ENCODE peak calls at places on chromosomes 13 and 19, in six cellular contexts. T is body of pancreas; F is stomach; K is tibial nerve; Z is CD4-positive, alpha-beta T cell; D is OCI-LY7. L is an unnamed sample.

GRCh38 chr13:99617474-99618255 is 116.4 kb downstream of the TM9SF2 start:
- DNase-seq in D (peak), T (no peak), Z (no peak), K (peak), F (no peak), L (no peak)

GRCh38 chr13:74438911-74439310 is 304.7 kb upstream of the KLF12 start:
- DNase-seq in T (no peak), Z (no peak), F (no peak), K (no peak), D (no peak), L (no peak)

GRCh38 chr13:110653271-110653670 is 37.9 kb downstream of the NAXD start:
- DNase-seq in D (no peak), T (no peak), Z (no peak), F (no peak), K (no peak), L (no peak)

GRCh38 chr19:4391701-4392543 is 8.4 kb downstream of the SH3GL1 start:
- DNase-seq in K (no peak), D (no peak), F (no peak), T (no peak), Z (no peak), L (no peak)

GRCh38 chr19:36409841-36410240 is 8.6 kb downstream of the ZFP82 start:
- DNase-seq in K (no peak), D (no peak), Z (no peak), T (no peak), F (no peak), L (no peak)

GRCh38 chr13:25171517-25172302 is at the start of gene AMER2:
- DNase-seq in T (peak), Z (no peak), F (no peak), D (no peak), K (no peak), L (no peak)

GRCh38 chr19:53772943-53773342 is 51.2 kb downstream of the NLRP12 start:
- DNase-seq in F (peak), Z (peak), T (peak), K (peak), D (peak), L (peak)

GRCh38 chr19:2727640-2727944 is 6.4 kb upstream of the DIRAS1 start:
- DNase-seq in Z (no peak), T (no peak), K (no peak), D (no peak), F (no peak), L (no peak)

GRCh38 chr13:41263261-41263971 is at the start of gene MTRF1:
- DNase-seq in F (peak), K (peak), Z (peak), T (peak), D (peak), L (peak)

GRCh38 chr13:42354246-42355117 is 82.5 kb downstream of the AKAP11 start:
- DNase-seq in K (no peak), T (peak), D (peak), F (no peak), Z (no peak), L (peak)

GRCh38 chr13:73767747-73768315 is 366.4 kb downstream of the KLF12 start:
- DNase-seq in F (no peak), Z (peak), K (no peak), D (peak), T (no peak), L (no peak)

GRCh38 chr13:99610702-99611289 is 109.5 kb downstream of the TM9SF2 start:
- DNase-seq in T (no peak), Z (no peak), K (no peak), D (no peak), F (no peak), L (no peak)

GRCh38 chr13:110055089-110055488 is 251.9 kb downstream of the COL4A1 start:
- DNase-seq in K (no peak), Z (no peak), D (no peak), F (no peak), T (no peak), L (no peak)

GRCh38 chr19:50167314-50167721 is 4.2 kb upstream of the IZUMO2 start:
- DNase-seq in F (peak), K (no peak), Z (no peak), T (peak), D (no peak), L (no peak)

GRCh38 chr19:53906211-53907192 is 2.6 kb upstream of the CACNG7 start:
- DNase-seq in D (peak), T (peak), Z (peak), F (peak), K (no peak), L (no peak)

GRCh38 chr19:35083678-35084077 is 31.9 kb upstream of the FXYD3 start:
- DNase-seq in T (no peak), F (no peak), K (no peak), Z (no peak), D (peak), L (no peak)

DNA sequence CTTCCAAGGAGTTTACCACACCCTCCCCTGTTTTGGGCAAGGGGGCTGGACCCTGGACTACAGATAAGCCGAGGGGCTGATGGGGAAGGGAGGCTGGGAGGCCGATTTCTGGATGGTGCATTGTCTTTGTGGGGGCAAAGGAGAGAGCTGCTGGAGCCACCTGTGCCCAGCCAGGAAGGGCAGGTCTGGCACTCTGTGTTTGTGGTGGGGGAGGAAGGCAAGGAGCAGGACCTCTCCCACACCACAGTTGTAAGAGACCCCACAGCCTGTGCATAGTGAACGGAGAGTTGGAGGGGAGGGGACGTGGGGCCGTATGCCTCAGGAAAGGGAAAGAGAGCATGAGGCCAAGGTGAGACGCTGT is 16.0 kb upstream of the PRR19 start:
- DNase-seq in D (no peak), T (no peak), F (no peak), Z (no peak), K (no peak), L (no peak)
- H3K27ac ChIP-seq in D (peak), T (peak), F (peak), Z (no peak), K (peak), L (no peak)

GRCh38 chr13:87129602-87130300 is 541.4 kb upstream of the SLITRK5 start:
- DNase-seq in Z (no peak), D (no peak), K (no peak), T (no peak), F (no peak), L (no peak)
- H3K27ac ChIP-seq in Z (no peak), D (no peak), K (no peak), T (no peak), F (no peak), L (no peak)

GRCh38 chr13:36907801-36908200 is 12.2 kb downstream of the SMAD9 start:
- DNase-seq in T (no peak), K (no peak), D (no peak), Z (no peak), F (no peak), L (no peak)
- H3K27ac ChIP-seq in T (no peak), K (no peak), D (peak), Z (no peak), F (no peak), L (no peak)

GRCh38 chr19:55085923-55086715 is 10.4 kb downstream of the EPS8L1 start:
- DNase-seq in D (no peak), Z (no peak), K (no peak), F (no peak), T (no peak), L (no peak)

GRCh38 chr19:55088543-55089265 is 13.0 kb downstream of the EPS8L1 start:
- DNase-seq in K (peak), D (peak), T (peak), Z (peak), F (peak), L (peak)

GRCh38 chr19:55088021-55088451 is 12.4 kb downstream of the EPS8L1 start:
- DNase-seq in Z (no peak), T (no peak), K (no peak), D (no peak), F (no peak), L (no peak)

GRCh38 chr19:55087542-55087935 is 11.9 kb downstream of the EPS8L1 start:
- DNase-seq in T (no peak), Z (no peak), D (no peak), F (no peak), K (no peak), L (no peak)

GRCh38 chr19:55086730-55087541 is 11.3 kb downstream of the EPS8L1 start:
- DNase-seq in K (peak), T (peak), F (peak), D (no peak), Z (no peak), L (peak)
- H3K27ac ChIP-seq in K (no peak), T (no peak), F (no peak), D (no peak), Z (no peak), L (peak)

GRCh38 chr13:33610471-33611015 is 207.4 kb upstream of the RFC3 start:
- DNase-seq in F (no peak), T (peak), D (no peak), K (no peak), Z (peak), L (no peak)
- H3K27ac ChIP-seq in F (peak), T (peak), D (no peak), K (peak), Z (peak), L (peak)

GRCh38 chr19:46927893-46928292 is 67.1 kb downstream of the ARHGAP35 start:
- DNase-seq in F (no peak), K (no peak), D (no peak), T (no peak), Z (no peak), L (no peak)
- H3K27ac ChIP-seq in F (no peak), K (peak), D (peak), T (no peak), Z (no peak), L (no peak)

L was measured in AG04450.